ENCODE peak calls at places on chromosomes 11 and 22, in six cellular contexts. One of them, this sample, is unnamed.
A peak's percentile ranks its signal among the peaks of the same experiment; 100 is the strongest.

GRCh38 chr11:132217856-132218255 is 847.4 kb downstream of the NTM start:
- DNase-seq in epithelial cell of prostate: no peak
- DNase-seq in NCI-H1417: no peak
- DNase-seq in GM12892: no peak
- DNase-seq in H1: no peak
- DNase-seq in glutamatergic neuron: no peak
- DNase-seq in this sample: no peak

GRCh38 chr11:70503878-70504240 is 105.5 kb downstream of the CTTN start:
- DNase-seq in glutamatergic neuron: no peak
- DNase-seq in GM12892: no peak
- DNase-seq in NCI-H1417: peak; percentile 63
- DNase-seq in H1: no peak
- DNase-seq in epithelial cell of prostate: no peak
- DNase-seq in this sample: peak; percentile 25

GRCh38 chr22:40056163-40056958 is 61.6 kb downstream of the FAM83F start:
- DNase-seq in GM12892: no peak
- DNase-seq in glutamatergic neuron: no peak
- DNase-seq in NCI-H1417: no peak
- DNase-seq in H1: no peak
- DNase-seq in epithelial cell of prostate: no peak
- DNase-seq in this sample: no peak

GRCh38 chr11:115759622-115760527 is 255.7 kb upstream of the CADM1 start:
- DNase-seq in H1: peak; percentile 78
- DNase-seq in glutamatergic neuron: peak; percentile 79
- DNase-seq in NCI-H1417: no peak
- DNase-seq in epithelial cell of prostate: no peak
- DNase-seq in GM12892: no peak
- DNase-seq in this sample: no peak

GRCh38 chr11:66722745-66723651 is 6.0 kb downstream of the SPTBN2 start:
- DNase-seq in glutamatergic neuron: no peak
- DNase-seq in H1: no peak
- DNase-seq in GM12892: no peak
- DNase-seq in epithelial cell of prostate: no peak
- DNase-seq in NCI-H1417: no peak
- DNase-seq in this sample: no peak

GRCh38 chr22:35568751-35569725 is 28.4 kb downstream of the RASD2 start:
- DNase-seq in H1: no peak
- DNase-seq in epithelial cell of prostate: no peak
- DNase-seq in glutamatergic neuron: no peak
- DNase-seq in NCI-H1417: no peak
- DNase-seq in GM12892: no peak
- DNase-seq in this sample: no peak

GRCh38 chr22:48358886-48359612 is 1468.6 kb downstream of the BRD1 start:
- DNase-seq in GM12892: no peak
- DNase-seq in glutamatergic neuron: no peak
- DNase-seq in NCI-H1417: no peak
- DNase-seq in epithelial cell of prostate: no peak
- DNase-seq in H1: no peak
- DNase-seq in this sample: no peak

GRCh38 chr11:1855886-1856265 is 3.0 kb downstream of the LSP1 start:
- DNase-seq in GM12892: no peak
- DNase-seq in NCI-H1417: no peak
- DNase-seq in H1: no peak
- DNase-seq in epithelial cell of prostate: no peak
- DNase-seq in glutamatergic neuron: no peak
- DNase-seq in this sample: no peak

GRCh38 chr22:44441401-44442185 is 56.4 kb downstream of the RTL6 start:
- DNase-seq in epithelial cell of prostate: no peak
- DNase-seq in glutamatergic neuron: no peak
- DNase-seq in NCI-H1417: no peak
- DNase-seq in H1: no peak
- DNase-seq in GM12892: no peak
- DNase-seq in this sample: peak; percentile 33

GRCh38 chr11:69810289-69811118 is 8.7 kb downstream of the FGF3 start:
- DNase-seq in glutamatergic neuron: no peak
- DNase-seq in H1: no peak
- DNase-seq in NCI-H1417: no peak
- DNase-seq in epithelial cell of prostate: no peak
- DNase-seq in GM12892: no peak
- DNase-seq in this sample: peak; percentile 85

GRCh38 chr11:44619931-44620725 is 54.7 kb downstream of the CD82 start:
- DNase-seq in NCI-H1417: no peak
- DNase-seq in GM12892: no peak
- DNase-seq in epithelial cell of prostate: no peak
- DNase-seq in H1: peak; percentile 39
- DNase-seq in glutamatergic neuron: no peak
- DNase-seq in this sample: peak; percentile 16

GRCh38 chr11:12599408-12600143 is 74.6 kb upstream of the TEAD1 start:
- DNase-seq in glutamatergic neuron: peak; percentile 66
- DNase-seq in NCI-H1417: no peak
- DNase-seq in H1: peak; percentile 89
- DNase-seq in epithelial cell of prostate: no peak
- DNase-seq in GM12892: peak; percentile 20
- DNase-seq in this sample: peak; percentile 86

This sample was measured in right lobe of liver.